ENCODE peak calls at places on chromosomes 16 and 17, in five cellular contexts. P, S, H, U and R are unnamed samples.

GRCh38 chr16:19840524-19841110 is 44.0 kb downstream of the GPRC5B start:
- DNase-seq in P (no peak), S (peak; percentile 17), H (no peak), U (no peak), R (no peak)

GRCh38 chr16:22926105-22926751 is 112.3 kb downstream of the HS3ST2 start:
- DNase-seq in P (no peak), S (no peak), H (no peak), U (no peak), R (no peak)

GRCh38 chr16:59295474-59295873 is 561.4 kb upstream of the GOT2 start:
- DNase-seq in P (no peak), S (no peak), H (no peak), U (no peak), R (no peak)

GRCh38 chr17:60077672-60078519 is 825 bp downstream of the HEATR6 start:
- DNase-seq in P (peak; percentile 54), S (peak; percentile 35), H (no peak), U (no peak), R (no peak)

GRCh38 chr17:57009737-57010445 is 32.0 kb downstream of the SCPEP1 start:
- DNase-seq in P (peak; percentile 53), S (peak; percentile 49), H (peak; percentile 82), U (peak; percentile 76), R (peak; percentile 58)

GRCh38 chr17:77728022-77728671 is 230.4 kb upstream of the TNRC6C start:
- DNase-seq in P (no peak), S (peak; percentile 80), H (no peak), U (peak; percentile 8), R (no peak)

GRCh38 chr16:50490828-50491227 is 57.4 kb upstream of the NKD1 start:
- DNase-seq in P (no peak), S (no peak), H (no peak), U (no peak), R (no peak)

GRCh38 chr16:57577691-57578224 is 35.3 kb downstream of the ADGRG5 start:
- DNase-seq in P (no peak), S (no peak), H (no peak), U (no peak), R (no peak)

GRCh38 chr16:68433316-68433715 is 15.0 kb downstream of the SMPD3 start:
- DNase-seq in P (no peak), S (no peak), H (no peak), U (no peak), R (no peak)

GRCh38 chr17:80838381-80839345 is 153.0 kb upstream of the CHMP6 start:
- DNase-seq in P (no peak), S (no peak), H (no peak), U (no peak), R (no peak)

GRCh38 chr17:78358538-78359215 is 1.2 kb downstream of the SOCS3 start:
- DNase-seq in P (peak; percentile 64), S (peak; percentile 60), H (peak; percentile 44), U (peak; percentile 59), R (no peak)

GRCh38 chr17:2705263-2705662 is 6.3 kb downstream of the CLUH start:
- DNase-seq in P (peak; percentile 45), S (no peak), H (no peak), U (no peak), R (no peak)

GRCh38 chr17:78375401-78376079 is 2.9 kb upstream of the PGS1 start:
- DNase-seq in P (peak; percentile 97), S (peak; percentile 94), H (no peak), U (no peak), R (no peak)

GRCh38 chr16:73219176-73219575 is 171.2 kb upstream of the ZFHX3 start:
- DNase-seq in P (no peak), S (no peak), H (no peak), U (no peak), R (no peak)

GRCh38 chr16:67563708-67564468 is 1.6 kb downstream of the CTCF start:
- DNase-seq in P (peak; percentile 83), S (peak; percentile 81), H (peak; percentile 53), U (peak; percentile 59), R (no peak)

GRCh38 chr17:80882323-80882722 is 109.3 kb upstream of the CHMP6 start:
- DNase-seq in P (no peak), S (no peak), H (no peak), U (no peak), R (no peak)

GRCh38 chr16:70750893-70751467 is 50.0 kb downstream of the VAC14 start:
- DNase-seq in P (peak; percentile 96), S (peak; percentile 91), H (peak; percentile 59), U (no peak), R (no peak)

GRCh38 chr16:88723911-88724310 is 17.6 kb downstream of the CTU2 start:
- DNase-seq in P (no peak), S (no peak), H (no peak), U (no peak), R (no peak)

GRCh38 chr16:19843371-19843770 is 41.3 kb downstream of the GPRC5B start:
- DNase-seq in P (no peak), S (no peak), H (no peak), U (no peak), R (no peak)

GRCh38 chr17:29078183-29079045 is 35.5 kb downstream of the PIPOX start:
- DNase-seq in P (peak; percentile 51), S (peak; percentile 28), H (no peak), U (no peak), R (peak; percentile 58)

DNA sequence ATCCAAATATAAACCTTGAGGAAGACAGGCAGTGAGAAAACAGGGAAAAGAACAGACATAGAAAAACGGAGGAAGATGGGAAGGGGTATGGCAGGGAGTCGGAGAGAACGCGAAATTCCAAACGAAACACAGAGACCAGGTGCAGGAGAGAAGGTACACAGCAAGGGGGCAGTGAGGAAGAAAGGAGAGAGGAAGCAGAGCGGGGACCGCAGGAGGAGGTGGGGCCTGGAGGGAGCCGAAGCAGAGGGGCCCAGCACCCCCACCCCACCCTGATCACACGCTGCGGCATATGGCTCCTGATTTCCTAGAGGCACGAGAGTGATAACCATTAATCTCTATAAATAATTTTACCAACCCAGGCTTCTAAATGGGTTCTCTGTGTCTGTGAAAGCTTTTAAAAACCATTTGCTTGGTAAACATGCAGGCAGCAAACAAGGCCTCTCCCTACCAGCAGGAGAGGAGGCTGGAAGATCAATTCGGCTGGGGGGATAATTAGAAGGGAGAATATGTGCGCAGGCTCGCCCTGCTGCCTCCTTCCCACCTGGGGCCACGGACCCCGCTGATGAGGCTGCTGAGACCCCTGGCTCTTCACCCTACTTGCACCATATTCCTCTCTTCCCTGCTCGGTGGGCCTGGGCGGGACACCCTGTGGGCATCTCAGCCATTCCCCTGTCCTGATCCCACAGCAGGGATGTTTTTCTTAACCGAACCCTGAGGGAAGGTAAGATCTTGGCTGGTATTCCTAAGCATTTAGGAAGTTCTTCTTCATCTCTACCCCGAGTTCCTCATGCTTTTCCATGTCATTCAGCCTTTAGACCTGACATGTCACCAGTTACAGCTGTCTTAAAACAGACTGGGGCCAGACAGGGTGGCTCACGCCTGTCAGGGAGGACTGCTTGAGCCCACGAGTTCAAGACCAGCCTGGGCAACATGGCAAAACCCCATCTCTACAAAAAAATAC is 86.7 kb downstream of the TMEM132E start:
- DNase-seq in P (no peak), S (no peak), H (no peak), U (no peak), R (no peak)
- TF ChIP-seq CTCF in P (no peak), S (no peak), H (no peak), U (no peak), R (no peak)

DNA sequence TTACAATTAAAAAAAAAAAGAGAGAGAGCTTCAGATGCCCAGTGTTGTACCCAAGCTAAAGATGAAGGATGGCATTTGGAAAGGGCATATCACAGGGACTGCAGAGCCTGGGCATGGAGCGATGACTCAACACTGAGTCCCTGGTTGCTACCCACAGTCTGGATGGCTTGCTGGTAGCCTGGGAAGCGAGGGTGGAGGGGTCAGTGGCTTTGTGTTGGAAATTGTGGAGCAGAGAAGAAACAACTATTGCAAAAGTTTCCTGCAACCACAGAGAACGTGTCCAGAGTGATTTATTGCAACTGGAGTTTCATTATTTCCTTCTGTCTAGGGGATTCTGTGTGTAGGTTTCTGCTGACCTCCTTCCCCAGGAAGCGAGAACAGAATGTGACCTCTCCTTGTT is 414.6 kb downstream of the SHISA9 start:
- DNase-seq in P (no peak), S (peak; percentile 82), H (no peak), U (no peak), R (no peak)
- H3K4me3 ChIP-seq in P (no peak overlapping the region), S (no peak overlapping the region), H (no peak overlapping the region), U (no peak overlapping the region), R (no peak overlapping the region)

GRCh38 chr17:44776628-44777393 is 18.0 kb downstream of the ADAM11 start:
- DNase-seq in P (no peak), S (no peak), H (no peak), U (no peak), R (no peak)

GRCh38 chr17:44775838-44776621 is 17.2 kb downstream of the ADAM11 start:
- DNase-seq in P (no peak), S (no peak), H (no peak), U (no peak), R (no peak)

GRCh38 chr17:44774271-44775135 is 15.7 kb downstream of the ADAM11 start:
- DNase-seq in P (peak; percentile 74), S (peak; percentile 60), H (peak; percentile 97), U (peak; percentile 84), R (peak; percentile 93)

GRCh38 chr17:44773140-44773539 is 14.4 kb downstream of the ADAM11 start:
- DNase-seq in P (no peak), S (no peak), H (no peak), U (no peak), R (no peak)

DNA sequence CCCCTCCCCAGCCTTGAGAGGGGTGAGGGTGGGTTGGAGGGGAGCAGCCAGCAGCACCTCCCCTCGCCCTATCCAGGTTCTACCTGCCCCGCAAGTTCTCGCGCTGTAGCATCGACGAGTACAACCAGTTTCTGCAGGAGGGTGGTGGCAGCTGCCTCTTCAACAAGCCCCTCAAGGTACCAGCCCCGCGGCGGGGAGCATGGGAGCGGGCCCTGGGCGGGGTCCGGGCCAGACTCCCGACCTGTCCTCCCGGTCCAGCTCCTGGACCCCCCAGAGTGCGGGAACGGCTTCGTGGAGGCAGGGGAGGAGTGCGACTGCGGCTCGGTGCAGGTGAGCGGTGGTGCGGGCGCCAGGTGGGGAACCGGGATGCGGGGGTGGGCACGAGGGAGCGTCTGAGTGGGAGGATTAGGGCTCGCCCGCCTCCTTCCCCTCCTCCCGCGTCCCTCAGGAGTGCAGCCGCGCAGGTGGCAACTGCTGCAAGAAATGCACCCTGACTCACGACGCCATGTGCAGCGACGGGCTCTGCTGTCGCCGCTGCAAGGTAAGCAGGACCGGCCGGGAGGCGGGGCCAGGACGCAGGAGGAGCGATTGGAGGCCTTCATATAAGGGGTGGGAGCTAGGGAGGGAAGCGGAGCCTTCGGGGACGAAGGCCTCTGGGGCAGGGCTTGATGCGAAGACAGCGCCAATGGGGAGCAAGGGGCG is 16.5 kb downstream of the ADAM11 start:
- DNase-seq in P (peak; percentile 98), S (peak; percentile 95), H (peak; percentile 99), U (peak; percentile 98), R (peak; percentile 97)
- TF ChIP-seq CTCF in P (no peak), S (no peak), H (peak; percentile 3), U (no peak), R (peak; percentile 29)

DNA sequence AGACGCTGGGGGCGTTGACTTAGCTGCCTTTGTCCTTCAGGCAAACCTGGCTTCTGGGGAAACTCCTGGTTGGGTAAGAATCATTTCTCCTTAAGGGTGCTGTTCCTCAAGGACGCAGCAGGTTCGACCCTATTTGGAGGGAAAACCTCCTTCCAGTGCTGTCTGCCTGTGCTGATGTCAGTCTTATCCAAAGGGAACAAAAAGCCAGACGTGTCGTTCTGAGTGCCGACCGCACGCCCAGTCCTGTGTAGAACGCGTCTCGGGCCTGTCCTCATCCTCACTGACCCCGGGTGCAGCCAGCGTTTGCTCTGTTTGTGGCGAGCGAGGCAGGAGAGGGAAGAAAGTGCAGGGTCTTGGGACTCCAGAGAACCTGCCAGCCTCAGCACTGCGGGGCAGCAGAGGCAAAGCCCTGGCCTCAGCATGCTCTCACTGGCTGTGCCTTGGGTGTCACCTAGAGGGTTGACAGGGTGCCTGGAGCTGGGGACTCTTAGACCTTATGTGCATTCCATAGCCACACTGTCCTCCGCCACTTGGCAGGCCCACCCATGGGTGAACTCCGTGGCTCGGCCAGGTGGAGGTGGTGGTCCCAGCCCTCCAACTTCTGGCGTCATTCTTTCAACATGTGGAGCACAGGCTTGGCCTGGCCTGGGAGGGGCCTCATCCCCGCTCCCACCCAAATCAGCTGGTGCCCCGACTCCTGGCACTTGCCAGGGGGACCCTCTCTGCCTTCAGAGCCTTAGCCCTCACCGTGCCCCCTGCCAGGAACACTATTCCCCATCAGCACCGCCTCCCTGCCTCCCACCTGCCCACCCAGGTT is 6.0 kb downstream of the SNN start:
- DNase-seq in P (no peak), S (no peak), H (no peak), U (no peak), R (no peak)
- H3K4me3 ChIP-seq in P (no peak overlapping the region), S (no peak overlapping the region), H (no peak overlapping the region), U (no peak overlapping the region), R (peak overlapping the region; percentile 4)